ENCODE peak calls at places on chromosomes 11 and 22, in ten cellular contexts. M, Y, Z, J, S, I, O, F, G and A are unnamed samples.

GRCh38 chr11:13465909-13466371 is 2.9 kb upstream of the BTBD10 start:
- DNase-seq in M (peak), Y (no peak), Z (peak), J (peak), S (no peak), I (no peak), O (no peak), F (no peak), G (no peak), A (peak)

GRCh38 chr11:33667819-33668467 is 32.7 kb downstream of the C11orf91 start:
- DNase-seq in M (no peak), Y (no peak), Z (no peak), J (no peak), S (no peak), I (no peak), O (no peak), F (no peak), G (no peak), A (no peak)

GRCh38 chr22:44410396-44411056 is 87.5 kb downstream of the RTL6 start:
- DNase-seq in M (no peak), Y (no peak), Z (no peak), J (no peak), S (no peak), I (no peak), O (no peak), F (peak), G (no peak), A (no peak)

GRCh38 chr11:12526789-12527188 is 147.4 kb upstream of the TEAD1 start:
- DNase-seq in M (no peak), Y (no peak), Z (peak), J (no peak), S (no peak), I (no peak), O (no peak), F (no peak), G (no peak), A (no peak)

GRCh38 chr11:35907648-35908431 is 36.0 kb upstream of the LDLRAD3 start:
- DNase-seq in M (no peak), Y (no peak), Z (peak), J (no peak), S (no peak), I (no peak), O (no peak), F (no peak), G (no peak), A (no peak)

GRCh38 chr22:29330753-29331152 is 15.3 kb upstream of the RASL10A start:
- DNase-seq in M (no peak), Y (no peak), Z (peak), J (no peak), S (no peak), I (no peak), O (no peak), F (peak), G (no peak), A (no peak)

GRCh38 chr11:103546236-103546635 is 437.0 kb downstream of the DYNC2H1 start:
- DNase-seq in M (peak), Y (no peak), Z (peak), J (no peak), S (no peak), I (no peak), O (no peak), F (no peak), G (no peak), A (no peak)

GRCh38 chr22:41876675-41877074 is 38.2 kb downstream of the SHISA8 start:
- DNase-seq in M (no peak), Y (no peak), Z (no peak), J (no peak), S (no peak), I (no peak), O (no peak), F (no peak), G (no peak), A (no peak)

GRCh38 chr22:43273902-43274484 is 69.2 kb downstream of the SCUBE1 start:
- DNase-seq in M (no peak), Y (no peak), Z (peak), J (peak), S (peak), I (no peak), O (no peak), F (peak), G (peak), A (no peak)

GRCh38 chr11:14125529-14125928 is 163.0 kb downstream of the SPON1 start:
- DNase-seq in M (no peak), Y (no peak), Z (no peak), J (no peak), S (no peak), I (no peak), O (no peak), F (no peak), G (no peak), A (no peak)

GRCh38 chr11:2259897-2260451 is 10.4 kb downstream of the ASCL2 start:
- DNase-seq in M (no peak), Y (no peak), Z (no peak), J (no peak), S (no peak), I (no peak), O (no peak), F (peak), G (no peak), A (no peak)

GRCh38 chr22:42635531-42635930 is 4.9 kb downstream of the ATP5MGL start:
- DNase-seq in M (no peak), Y (no peak), Z (peak), J (no peak), S (no peak), I (no peak), O (no peak), F (no peak), G (no peak), A (no peak)

GRCh38 chr11:104225047-104225446 is 61.1 kb upstream of the PDGFD start:
- DNase-seq in M (no peak), Y (no peak), Z (no peak), J (no peak), S (no peak), I (no peak), O (no peak), F (no peak), G (no peak), A (no peak)

GRCh38 chr22:33049125-33049729 is 9.0 kb downstream of the SYN3 start:
- DNase-seq in M (no peak), Y (peak), Z (peak), J (peak), S (peak), I (no peak), O (peak), F (peak), G (no peak), A (no peak)

GRCh38 chr11:120336641-120337132 is 474 bp downstream of the ARHGEF12 start:
- DNase-seq in M (no peak), Y (peak), Z (peak), J (peak), S (no peak), I (no peak), O (no peak), F (no peak), G (peak), A (no peak)

GRCh38 chr11:75384438-75385080 is 14.8 kb upstream of the RPS3 start:
- DNase-seq in M (peak), Y (peak), Z (peak), J (peak), S (peak), I (peak), O (peak), F (peak), G (peak), A (peak)

GRCh38 chr11:94740975-94741707 is 27.0 kb upstream of the AMOTL1 start:
- DNase-seq in M (no peak), Y (no peak), Z (peak), J (peak), S (no peak), I (no peak), O (no peak), F (peak), G (peak), A (peak)

GRCh38 chr11:64268687-64269379 is 15.6 kb downstream of the BAD start:
- DNase-seq in M (no peak), Y (no peak), Z (peak), J (peak), S (no peak), I (no peak), O (peak), F (peak), G (no peak), A (no peak)

GRCh38 chr11:127103586-127104388 is 103.2 kb upstream of the KIRREL3 start:
- DNase-seq in M (no peak), Y (no peak), Z (no peak), J (no peak), S (no peak), I (no peak), O (no peak), F (no peak), G (no peak), A (no peak)

GRCh38 chr22:27727673-27728451 is 73.7 kb downstream of the MN1 start:
- DNase-seq in M (no peak), Y (no peak), Z (no peak), J (no peak), S (no peak), I (no peak), O (no peak), F (no peak), G (no peak), A (no peak)

GRCh38 chr22:27086728-27087450 is 429.5 kb downstream of the MIAT start:
- DNase-seq in M (no peak), Y (no peak), Z (no peak), J (peak), S (no peak), I (no peak), O (no peak), F (no peak), G (no peak), A (no peak)

GRCh38 chr22:42383851-42384417 is 48.3 kb downstream of the NFAM1 start:
- DNase-seq in M (no peak), Y (no peak), Z (no peak), J (no peak), S (no peak), I (no peak), O (no peak), F (no peak), G (no peak), A (no peak)

GRCh38 chr11:130391692-130392091 is 36.7 kb downstream of the ADAMTS8 start:
- DNase-seq in M (no peak), Y (no peak), Z (no peak), J (no peak), S (no peak), I (no peak), O (no peak), F (no peak), G (no peak), A (no peak)

GRCh38 chr11:128367573-128367972 is 219.8 kb downstream of the ETS1 start:
- DNase-seq in M (no peak), Y (no peak), Z (no peak), J (no peak), S (no peak), I (no peak), O (peak), F (no peak), G (no peak), A (no peak)

GRCh38 chr11:119109843-119110242 is 2.7 kb downstream of the C2CD2L start:
- DNase-seq in M (no peak), Y (no peak), Z (no peak), J (no peak), S (no peak), I (no peak), O (no peak), F (no peak), G (no peak), A (no peak)

GRCh38 chr11:95505927-95506426 is 275.0 kb upstream of the SESN3 start:
- DNase-seq in M (no peak), Y (no peak), Z (peak), J (no peak), S (no peak), I (no peak), O (no peak), F (no peak), G (no peak), A (no peak)

GRCh38 chr22:49905465-49905864 is 12.8 kb downstream of the ALG12 start:
- DNase-seq in M (no peak), Y (no peak), Z (no peak), J (no peak), S (no peak), I (no peak), O (no peak), F (no peak), G (no peak), A (no peak)

GRCh38 chr11:70813651-70814050 is 415.3 kb downstream of the CTTN start:
- DNase-seq in M (no peak), Y (no peak), Z (no peak), J (no peak), S (no peak), I (no peak), O (no peak), F (no peak), G (no peak), A (no peak)